ENCODE peak calls at places on chromosomes 2 and 18, in ten cellular contexts. One of them, this sample, is unnamed.

GRCh38 chr2:15730545-15731212 is 139.0 kb downstream of the DDX1 start:
- DNase-seq in GM23338: no peak
- DNase-seq in fibroblast of lung: peak; percentile 95
- DNase-seq in NCI-H1436: no peak
- DNase-seq in brain microvascular endothelial cell: peak; percentile 93
- DNase-seq in AG04450: peak; percentile 90
- DNase-seq in foreskin melanocyte: peak; percentile 84
- DNase-seq in NCI-H1417 treated with DMSO at 0.1 percent for 48 hours: no peak
- DNase-seq in nephron progenitor cell: no peak
- DNase-seq in activated T-cell treated with anti-CD3 and anti-CD28 coated beads, Interleukin-2, amount 50 U/mL, for 72 hours: no peak
- DNase-seq in this sample: peak; percentile 41

GRCh38 chr2:29011650-29012060 is 30.6 kb downstream of the TOGARAM2 start:
- DNase-seq in GM23338: no peak
- DNase-seq in fibroblast of lung: no peak
- DNase-seq in NCI-H1436: no peak
- DNase-seq in brain microvascular endothelial cell: no peak
- DNase-seq in AG04450: no peak
- DNase-seq in foreskin melanocyte: no peak
- DNase-seq in NCI-H1417 treated with DMSO at 0.1 percent for 48 hours: peak; percentile 11
- DNase-seq in nephron progenitor cell: no peak
- DNase-seq in activated T-cell treated with anti-CD3 and anti-CD28 coated beads, Interleukin-2, amount 50 U/mL, for 72 hours: peak; percentile 66
- DNase-seq in this sample: no peak

GRCh38 chr2:101830555-101830954 is 133.0 kb downstream of the MAP4K4 start:
- DNase-seq in GM23338: no peak
- DNase-seq in fibroblast of lung: no peak
- DNase-seq in NCI-H1436: no peak
- DNase-seq in brain microvascular endothelial cell: peak; percentile 92
- DNase-seq in AG04450: no peak
- DNase-seq in foreskin melanocyte: no peak
- DNase-seq in NCI-H1417 treated with DMSO at 0.1 percent for 48 hours: no peak
- DNase-seq in nephron progenitor cell: no peak
- DNase-seq in activated T-cell treated with anti-CD3 and anti-CD28 coated beads, Interleukin-2, amount 50 U/mL, for 72 hours: peak; percentile 41
- DNase-seq in this sample: peak; percentile 61

GRCh38 chr18:51658436-51658835 is 461.0 kb upstream of the MEX3C start:
- DNase-seq in GM23338: no peak
- DNase-seq in fibroblast of lung: no peak
- DNase-seq in NCI-H1436: no peak
- DNase-seq in brain microvascular endothelial cell: no peak
- DNase-seq in AG04450: no peak
- DNase-seq in foreskin melanocyte: no peak
- DNase-seq in NCI-H1417 treated with DMSO at 0.1 percent for 48 hours: no peak
- DNase-seq in nephron progenitor cell: no peak
- DNase-seq in activated T-cell treated with anti-CD3 and anti-CD28 coated beads, Interleukin-2, amount 50 U/mL, for 72 hours: no peak
- DNase-seq in this sample: no peak

GRCh38 chr18:79494936-79495335 is 99.2 kb downstream of the NFATC1 start:
- DNase-seq in GM23338: no peak
- DNase-seq in fibroblast of lung: no peak
- DNase-seq in NCI-H1436: no peak
- DNase-seq in brain microvascular endothelial cell: no peak
- DNase-seq in AG04450: no peak
- DNase-seq in foreskin melanocyte: no peak
- DNase-seq in NCI-H1417 treated with DMSO at 0.1 percent for 48 hours: no peak
- DNase-seq in nephron progenitor cell: no peak
- DNase-seq in activated T-cell treated with anti-CD3 and anti-CD28 coated beads, Interleukin-2, amount 50 U/mL, for 72 hours: no peak
- DNase-seq in this sample: no peak

GRCh38 chr2:69299772-69300516 is 87.1 kb downstream of the GFPT1 start:
- DNase-seq in GM23338: no peak
- DNase-seq in fibroblast of lung: no peak
- DNase-seq in NCI-H1436: no peak
- DNase-seq in brain microvascular endothelial cell: no peak
- DNase-seq in AG04450: no peak
- DNase-seq in foreskin melanocyte: no peak
- DNase-seq in NCI-H1417 treated with DMSO at 0.1 percent for 48 hours: no peak
- DNase-seq in nephron progenitor cell: no peak
- DNase-seq in activated T-cell treated with anti-CD3 and anti-CD28 coated beads, Interleukin-2, amount 50 U/mL, for 72 hours: no peak
- DNase-seq in this sample: no peak

GRCh38 chr2:41222593-41222992 is 770.7 kb upstream of the SLC8A1 start:
- DNase-seq in GM23338: no peak
- DNase-seq in fibroblast of lung: no peak
- DNase-seq in NCI-H1436: no peak
- DNase-seq in brain microvascular endothelial cell: no peak
- DNase-seq in AG04450: no peak
- DNase-seq in foreskin melanocyte: no peak
- DNase-seq in NCI-H1417 treated with DMSO at 0.1 percent for 48 hours: no peak
- DNase-seq in nephron progenitor cell: no peak
- DNase-seq in activated T-cell treated with anti-CD3 and anti-CD28 coated beads, Interleukin-2, amount 50 U/mL, for 72 hours: no peak
- DNase-seq in this sample: no peak

GRCh38 chr2:221364672-221365071 is 207.4 kb downstream of the EPHA4 start:
- DNase-seq in GM23338: no peak
- DNase-seq in fibroblast of lung: no peak
- DNase-seq in NCI-H1436: no peak
- DNase-seq in brain microvascular endothelial cell: no peak
- DNase-seq in AG04450: no peak
- DNase-seq in foreskin melanocyte: no peak
- DNase-seq in NCI-H1417 treated with DMSO at 0.1 percent for 48 hours: no peak
- DNase-seq in nephron progenitor cell: no peak
- DNase-seq in activated T-cell treated with anti-CD3 and anti-CD28 coated beads, Interleukin-2, amount 50 U/mL, for 72 hours: no peak
- DNase-seq in this sample: no peak

GRCh38 chr18:433297-433696 is 67.2 kb downstream of the COLEC12 start:
- DNase-seq in GM23338: no peak
- DNase-seq in fibroblast of lung: no peak
- DNase-seq in NCI-H1436: no peak
- DNase-seq in brain microvascular endothelial cell: no peak
- DNase-seq in AG04450: no peak
- DNase-seq in foreskin melanocyte: no peak
- DNase-seq in NCI-H1417 treated with DMSO at 0.1 percent for 48 hours: no peak
- DNase-seq in nephron progenitor cell: no peak
- DNase-seq in activated T-cell treated with anti-CD3 and anti-CD28 coated beads, Interleukin-2, amount 50 U/mL, for 72 hours: no peak
- DNase-seq in this sample: no peak

GRCh38 chr2:69742170-69742952 is 427 bp downstream of the ANXA4 start:
- DNase-seq in GM23338: peak; percentile 51
- DNase-seq in fibroblast of lung: no peak
- DNase-seq in NCI-H1436: no peak
- DNase-seq in brain microvascular endothelial cell: no peak
- DNase-seq in AG04450: no peak
- DNase-seq in foreskin melanocyte: no peak
- DNase-seq in NCI-H1417 treated with DMSO at 0.1 percent for 48 hours: no peak
- DNase-seq in nephron progenitor cell: no peak
- DNase-seq in activated T-cell treated with anti-CD3 and anti-CD28 coated beads, Interleukin-2, amount 50 U/mL, for 72 hours: no peak
- DNase-seq in this sample: no peak

GRCh38 chr2:113876503-113877387 is 13.1 kb upstream of the ACTR3 start:
- DNase-seq in GM23338: peak; percentile 61
- DNase-seq in fibroblast of lung: no peak
- DNase-seq in NCI-H1436: peak; percentile 39
- DNase-seq in brain microvascular endothelial cell: no peak
- DNase-seq in AG04450: no peak
- DNase-seq in foreskin melanocyte: no peak
- DNase-seq in NCI-H1417 treated with DMSO at 0.1 percent for 48 hours: no peak
- DNase-seq in nephron progenitor cell: no peak
- DNase-seq in activated T-cell treated with anti-CD3 and anti-CD28 coated beads, Interleukin-2, amount 50 U/mL, for 72 hours: peak; percentile 87
- DNase-seq in this sample: no peak

GRCh38 chr2:223316346-223316745 is 264.4 kb downstream of the KCNE4 start:
- DNase-seq in GM23338: no peak
- DNase-seq in fibroblast of lung: no peak
- DNase-seq in NCI-H1436: no peak
- DNase-seq in brain microvascular endothelial cell: no peak
- DNase-seq in AG04450: no peak
- DNase-seq in foreskin melanocyte: no peak
- DNase-seq in NCI-H1417 treated with DMSO at 0.1 percent for 48 hours: no peak
- DNase-seq in nephron progenitor cell: no peak
- DNase-seq in activated T-cell treated with anti-CD3 and anti-CD28 coated beads, Interleukin-2, amount 50 U/mL, for 72 hours: no peak
- DNase-seq in this sample: no peak

GRCh38 chr2:7450188-7451156 is 533.3 kb downstream of the RNF144A start:
- DNase-seq in GM23338: no peak
- DNase-seq in fibroblast of lung: no peak
- DNase-seq in NCI-H1436: no peak
- DNase-seq in brain microvascular endothelial cell: no peak
- DNase-seq in AG04450: no peak
- DNase-seq in foreskin melanocyte: no peak
- DNase-seq in NCI-H1417 treated with DMSO at 0.1 percent for 48 hours: no peak
- DNase-seq in nephron progenitor cell: no peak
- DNase-seq in activated T-cell treated with anti-CD3 and anti-CD28 coated beads, Interleukin-2, amount 50 U/mL, for 72 hours: peak; percentile 86
- DNase-seq in this sample: no peak

This sample was measured in AG04449.